ENCODE peak calls at places on chromosomes 12 and 14, in nine cellular contexts. Z is mucosa of descending colon, S is endodermal cell, I is Peyer's patch, K is body of pancreas, V is pancreas, H is OCI-LY7, J is colonic mucosa, B is prostate gland. T is an unnamed sample.
A peak's percentile ranks its signal among the peaks of the same experiment; 100 is the strongest.

GRCh38 chr14:21264025-21264801 is 5.0 kb downstream of the HNRNPC start:
- DNase-seq in Z (no peak), S (no peak), I (no peak), K (no peak), V (no peak), H (no peak), J (no peak), B (no peak), T (no peak)

GRCh38 chr12:28882444-28882843 is 266.6 kb upstream of the FAR2 start:
- DNase-seq in Z (no peak), S (no peak), I (no peak), K (no peak), V (no peak), H (no peak), J (no peak), B (no peak), T (no peak)

GRCh38 chr12:55780695-55781094 is 36.8 kb downstream of the SARNP start:
- DNase-seq in Z (no peak), S (no peak), I (no peak), K (no peak), V (no peak), H (no peak), J (no peak), B (no peak), T (no peak)

GRCh38 chr14:54471641-54472040 is 17.1 kb downstream of the GMFB start:
- DNase-seq in Z (no peak), S (no peak), I (no peak), K (no peak), V (no peak), H (no peak), J (no peak), B (no peak), T (no peak)

GRCh38 chr14:103916636-103917262 is 11.5 kb upstream of the TDRD9 start:
- DNase-seq in Z (no peak), S (no peak), I (peak; percentile 8), K (no peak), V (no peak), H (no peak), J (no peak), B (no peak), T (no peak)

GRCh38 chr12:52087961-52088820 is 8.7 kb downstream of the SMIM41 start:
- DNase-seq in Z (no peak), S (no peak), I (peak; percentile 64), K (no peak), V (peak; percentile 29), H (peak; percentile 94), J (no peak), B (no peak), T (no peak)

GRCh38 chr12:2625267-2625666 is 169.5 kb upstream of the FKBP4 start:
- DNase-seq in Z (no peak), S (peak; percentile 68), I (no peak), K (no peak), V (no peak), H (no peak), J (no peak), B (no peak), T (no peak)

GRCh38 chr12:12776261-12776660 is 9.2 kb upstream of the APOLD1 start:
- DNase-seq in Z (peak; percentile 67), S (no peak), I (peak; percentile 52), K (peak; percentile 22), V (no peak), H (peak; percentile 30), J (peak; percentile 71), B (peak; percentile 58), T (no peak)

GRCh38 chr12:103851127-103851526 is 10.1 kb upstream of the NT5DC3 start:
- DNase-seq in Z (no peak), S (no peak), I (no peak), K (no peak), V (no peak), H (no peak), J (no peak), B (no peak), T (no peak)

GRCh38 chr12:131250028-131250950 is 296.6 kb downstream of the ADGRD1 start:
- DNase-seq in Z (no peak), S (no peak), I (no peak), K (peak; percentile 27), V (no peak), H (no peak), J (peak; percentile 24), B (no peak), T (no peak)

GRCh38 chr14:36229262-36229661 is 52.7 kb upstream of the PTCSC3 start:
- DNase-seq in Z (no peak), S (no peak), I (no peak), K (no peak), V (no peak), H (no peak), J (no peak), B (no peak), T (no peak)

GRCh38 chr14:30375280-30375892 is 183.6 kb upstream of the G2E3 start:
- DNase-seq in Z (peak; percentile 74), S (peak; percentile 91), I (peak; percentile 79), K (peak; percentile 72), V (peak; percentile 81), H (peak; percentile 51), J (peak; percentile 70), B (peak; percentile 29), T (peak; percentile 55)

GRCh38 chr12:48197549-48197966 is 5.5 kb downstream of the OR10AD1 start:
- DNase-seq in Z (no peak), S (no peak), I (no peak), K (no peak), V (no peak), H (peak; percentile 43), J (peak; percentile 52), B (no peak), T (no peak)

GRCh38 chr12:48198985-48199384 is 4.1 kb downstream of the OR10AD1 start:
- DNase-seq in Z (no peak), S (no peak), I (no peak), K (no peak), V (no peak), H (no peak), J (no peak), B (no peak), T (no peak)

GRCh38 chr12:48197967-48198618 is 5.0 kb downstream of the OR10AD1 start:
- DNase-seq in Z (peak; percentile 96), S (peak; percentile 100), I (peak; percentile 99), K (peak; percentile 97), V (peak; percentile 95), H (peak; percentile 88), J (peak; percentile 97), B (peak; percentile 96), T (no peak)

GRCh38 chr12:48199784-48200198 is 3.3 kb downstream of the OR10AD1 start:
- DNase-seq in Z (no peak), S (peak; percentile 85), I (no peak), K (no peak), V (no peak), H (no peak), J (no peak), B (peak; percentile 54), T (no peak)

DNA sequence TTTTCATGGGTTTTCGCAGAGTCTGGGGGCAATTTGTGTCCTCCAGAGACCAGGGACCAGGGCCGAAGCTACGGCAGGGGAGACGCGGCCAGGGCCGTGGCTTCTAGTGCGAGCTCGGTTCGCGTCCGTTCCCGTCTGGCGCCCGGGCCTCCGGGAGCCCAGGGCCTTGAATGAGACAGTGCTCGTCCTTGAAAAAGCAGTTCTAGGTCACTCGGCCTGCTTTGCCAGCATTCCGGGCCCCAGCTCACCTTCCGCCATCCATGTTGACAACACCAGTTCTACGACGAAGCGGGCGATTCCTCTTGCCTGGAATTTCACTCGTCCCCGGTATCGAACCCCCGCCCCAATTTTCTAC is 4.5 kb downstream of the OR10AD1 start:
- DNase-seq in Z (peak; percentile 71), S (no peak), I (peak; percentile 64), K (peak; percentile 35), V (peak; percentile 69), H (no peak), J (peak; percentile 52), B (no peak), T (no peak)
- H3K4me3 ChIP-seq in Z (peak overlapping the region; percentile 42), S (peak overlapping the region; percentile 92), I (peak overlapping the region; percentile 68), K (peak overlapping the region; percentile 36), V (peak overlapping the region; percentile 33), H (peak overlapping the region; percentile 68), J (peak overlapping the region; percentile 51), B (peak overlapping the region; percentile 55), T (no peak overlapping the region)

GRCh38 chr12:57549909-57550627 is at the start of gene KIF5A:
- DNase-seq in Z (peak; percentile 59), S (peak; percentile 92), I (peak; percentile 65), K (peak; percentile 26), V (peak; percentile 73), H (peak; percentile 35), J (no peak), B (no peak), T (no peak)
- H3K4me3 ChIP-seq in Z (no peak within 1 kb of the TSS), S (peak within 1 kb of the TSS; percentile 81), I (peak within 1 kb of the TSS; percentile 55), K (no peak within 1 kb of the TSS), V (peak within 1 kb of the TSS; percentile 5), H (peak within 1 kb of the TSS; percentile 23), J (peak within 1 kb of the TSS; percentile 43), B (peak within 1 kb of the TSS; percentile 15), T (peak within 1 kb of the TSS; percentile 41)

GRCh38 chr14:77498120-77498979 is at the start of gene ISM2:
- DNase-seq in Z (peak; percentile 61), S (peak; percentile 84), I (no peak), K (peak; percentile 32), V (peak; percentile 73), H (no peak), J (no peak), B (peak; percentile 21), T (no peak)
- H3K4me3 ChIP-seq in Z (no peak within 1 kb of the TSS), S (peak within 1 kb of the TSS; percentile 78), I (peak within 1 kb of the TSS; percentile 61), K (peak within 1 kb of the TSS; percentile 20), V (peak within 1 kb of the TSS; percentile 37), H (peak within 1 kb of the TSS; percentile 22), J (peak within 1 kb of the TSS; percentile 51), B (peak within 1 kb of the TSS; percentile 41), T (no peak within 1 kb of the TSS)

GRCh38 chr14:69713976-69714716 is 52.8 kb upstream of the SRSF5 start:
- DNase-seq in Z (no peak), S (no peak), I (peak; percentile 45), K (no peak), V (no peak), H (no peak), J (peak; percentile 69), B (peak; percentile 68), T (no peak)

GRCh38 chr14:69713127-69713800 is 53.7 kb upstream of the SRSF5 start:
- DNase-seq in Z (peak; percentile 57), S (peak; percentile 89), I (peak; percentile 45), K (peak; percentile 69), V (peak; percentile 58), H (no peak), J (no peak), B (peak; percentile 86), T (no peak)

GRCh38 chr14:69715725-69716482 is 51.0 kb upstream of the SRSF5 start:
- DNase-seq in Z (no peak), S (no peak), I (peak; percentile 68), K (peak; percentile 71), V (peak; percentile 58), H (no peak), J (peak; percentile 65), B (peak; percentile 86), T (no peak)

GRCh38 chr14:69719501-69719951 is 47.4 kb upstream of the SRSF5 start:
- DNase-seq in Z (no peak), S (peak; percentile 64), I (peak; percentile 62), K (peak; percentile 40), V (no peak), H (no peak), J (no peak), B (peak; percentile 22), T (no peak)

GRCh38 chr14:69716483-69717187 is 50.3 kb upstream of the SRSF5 start:
- DNase-seq in Z (no peak), S (no peak), I (peak; percentile 62), K (no peak), V (no peak), H (no peak), J (no peak), B (no peak), T (no peak)
- H3K4me3 ChIP-seq in Z (no peak overlapping the region), S (no peak overlapping the region), I (no peak overlapping the region), K (no peak overlapping the region), V (no peak overlapping the region), H (no peak overlapping the region), J (no peak overlapping the region), B (no peak overlapping the region), T (no peak overlapping the region)